ENCODE peak calls at places on chromosomes 11 and 22, in ten cellular contexts. One of them, this sample, is unnamed.

GRCh38 chr11:79219186-79220045 is 221.4 kb downstream of the TENM4 start:
- DNase-seq in neuronal stem cell: no peak
- DNase-seq in A673: no peak
- DNase-seq in HCT116: no peak
- DNase-seq in A549: no peak
- DNase-seq in heart right ventricle: no peak
- DNase-seq in K562: no peak
- DNase-seq in HAP-1: no peak
- DNase-seq in uterus: no peak
- DNase-seq in CD8-positive, alpha-beta T cell: no peak
- DNase-seq in this sample: no peak

GRCh38 chr11:73184953-73185671 is 33.0 kb upstream of the P2RY2 start:
- DNase-seq in HAP-1: peak; percentile 37
- DNase-seq in CD8-positive, alpha-beta T cell: no peak
- DNase-seq in A549: peak; percentile 91
- DNase-seq in uterus: peak; percentile 33
- DNase-seq in K562: peak; percentile 53
- DNase-seq in A673: peak; percentile 75
- DNase-seq in heart right ventricle: peak; percentile 75
- DNase-seq in HCT116: peak; percentile 40
- DNase-seq in neuronal stem cell: peak; percentile 41
- DNase-seq in this sample: peak; percentile 70

GRCh38 chr22:29727248-29727551 is 7.4 kb downstream of the CABP7 start:
- DNase-seq in HAP-1: peak; percentile 7
- DNase-seq in uterus: peak; percentile 49
- DNase-seq in CD8-positive, alpha-beta T cell: no peak
- DNase-seq in heart right ventricle: peak; percentile 47
- DNase-seq in neuronal stem cell: no peak
- DNase-seq in A673: peak; percentile 56
- DNase-seq in A549: peak; percentile 51
- DNase-seq in HCT116: no peak
- DNase-seq in K562: peak; percentile 87
- DNase-seq in this sample: peak; percentile 58

GRCh38 chr11:120952503-120953229 is 71.2 kb upstream of the TBCEL start:
- DNase-seq in neuronal stem cell: peak; percentile 91
- DNase-seq in heart right ventricle: peak; percentile 79
- DNase-seq in HAP-1: peak; percentile 80
- DNase-seq in A673: peak; percentile 92
- DNase-seq in CD8-positive, alpha-beta T cell: peak; percentile 35
- DNase-seq in uterus: peak; percentile 67
- DNase-seq in HCT116: peak; percentile 61
- DNase-seq in K562: peak; percentile 85
- DNase-seq in A549: peak; percentile 67
- DNase-seq in this sample: peak; percentile 83

GRCh38 chr11:113373306-113373705 is 14.3 kb upstream of the ANKK1 start:
- DNase-seq in neuronal stem cell: no peak
- DNase-seq in K562: no peak
- DNase-seq in HCT116: no peak
- DNase-seq in heart right ventricle: no peak
- DNase-seq in A673: no peak
- DNase-seq in A549: no peak
- DNase-seq in HAP-1: no peak
- DNase-seq in CD8-positive, alpha-beta T cell: no peak
- DNase-seq in uterus: no peak
- DNase-seq in this sample: peak; percentile 29

GRCh38 chr11:108115495-108116140 is 5.7 kb upstream of the ACAT1 start:
- DNase-seq in A549: peak; percentile 24
- DNase-seq in HCT116: no peak
- DNase-seq in neuronal stem cell: peak; percentile 26
- DNase-seq in A673: peak; percentile 66
- DNase-seq in HAP-1: no peak
- DNase-seq in K562: no peak
- DNase-seq in heart right ventricle: peak; percentile 85
- DNase-seq in CD8-positive, alpha-beta T cell: no peak
- DNase-seq in uterus: peak; percentile 96
- DNase-seq in this sample: peak; percentile 92

GRCh38 chr11:128684582-128685382 is 9.1 kb upstream of the FLI1 start:
- DNase-seq in K562: no peak
- DNase-seq in neuronal stem cell: no peak
- DNase-seq in A549: no peak
- DNase-seq in HCT116: no peak
- DNase-seq in uterus: no peak
- DNase-seq in heart right ventricle: no peak
- DNase-seq in A673: no peak
- DNase-seq in HAP-1: no peak
- DNase-seq in CD8-positive, alpha-beta T cell: no peak
- DNase-seq in this sample: no peak

GRCh38 chr11:124865902-124866851 is 945 bp downstream of the ROBO3 start:
- DNase-seq in uterus: no peak
- DNase-seq in heart right ventricle: peak; percentile 54
- DNase-seq in A673: peak; percentile 60
- DNase-seq in CD8-positive, alpha-beta T cell: peak; percentile 42
- DNase-seq in neuronal stem cell: no peak
- DNase-seq in K562: peak; percentile 85
- DNase-seq in HAP-1: no peak
- DNase-seq in HCT116: no peak
- DNase-seq in A549: peak; percentile 64
- DNase-seq in this sample: peak; percentile 41

DNA sequence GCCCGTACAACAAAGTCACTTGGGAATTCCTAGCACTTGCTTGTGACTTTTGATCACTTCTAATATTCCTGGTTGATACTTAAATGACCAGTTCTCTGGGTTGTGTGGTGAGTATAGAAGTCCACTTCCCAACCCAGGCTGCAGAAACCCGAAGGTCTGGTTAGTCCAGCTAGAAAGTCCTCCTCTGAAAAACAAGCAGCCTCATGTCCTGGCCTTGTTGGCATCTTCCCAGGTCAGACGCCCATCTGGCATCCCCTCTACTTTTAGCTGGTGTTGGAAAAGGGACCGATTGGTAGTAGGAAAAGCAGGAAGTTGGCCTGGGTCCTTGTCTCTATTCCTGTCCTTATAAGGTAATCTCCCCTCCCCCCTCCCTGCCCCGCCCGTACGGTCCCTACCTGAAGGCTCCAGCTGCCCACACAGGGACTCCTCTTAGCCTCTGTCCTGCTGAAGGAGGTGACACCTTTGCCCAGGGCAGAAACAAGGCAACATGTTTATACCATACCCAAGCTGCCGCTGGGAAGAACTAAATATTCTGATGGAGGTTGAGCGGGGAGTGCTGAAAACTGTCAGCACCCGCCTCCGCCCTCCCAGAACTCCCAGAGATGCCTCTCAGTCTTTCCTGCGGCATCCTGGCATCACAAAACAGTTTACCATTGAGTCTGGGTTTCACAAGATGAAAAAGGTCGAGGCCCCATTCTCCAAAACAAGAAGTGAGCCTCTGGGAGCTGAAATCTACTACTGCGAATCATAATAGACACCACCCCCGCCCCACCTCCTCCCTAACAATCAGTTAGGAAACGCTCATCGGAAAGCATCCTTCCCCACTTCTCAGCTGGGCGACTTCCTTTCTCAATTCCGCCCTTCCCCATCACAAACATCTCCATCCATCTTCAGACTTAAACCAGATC is 1.3 kb downstream of the SUN2 start:
- DNase-seq in HAP-1: peak; percentile 20
- DNase-seq in neuronal stem cell: no peak
- DNase-seq in CD8-positive, alpha-beta T cell: no peak
- DNase-seq in heart right ventricle: no peak
- DNase-seq in A673: peak; percentile 62
- DNase-seq in A549: no peak
- DNase-seq in HCT116: no peak
- DNase-seq in uterus: peak; percentile 74
- DNase-seq in K562: no peak
- DNase-seq in this sample: peak; percentile 78
- H3K4me1 ChIP-seq in HAP-1: peaks cover 19% of the 10 kb centered on the region
- H3K4me1 ChIP-seq in neuronal stem cell: peaks cover 9% of the 10 kb centered on the region
- H3K4me1 ChIP-seq in CD8-positive, alpha-beta T cell: peaks cover 68% of the 10 kb centered on the region
- H3K4me1 ChIP-seq in heart right ventricle: peaks cover 27% of the 10 kb centered on the region
- H3K4me1 ChIP-seq in A673: peaks cover 36% of the 10 kb centered on the region
- H3K4me1 ChIP-seq in A549: peaks cover 22% of the 10 kb centered on the region
- H3K4me1 ChIP-seq in HCT116: peaks cover 14% of the 10 kb centered on the region
- H3K4me1 ChIP-seq in uterus: peaks cover 10% of the 10 kb centered on the region
- H3K4me1 ChIP-seq in K562: peaks cover 37% of the 10 kb centered on the region
- H3K4me1 ChIP-seq in this sample: peaks cover 2% of the 10 kb centered on the region

GRCh38 chr11:1111545-1112212 is 37.0 kb downstream of the MUC2 start:
- DNase-seq in uterus: no peak
- DNase-seq in A673: no peak
- DNase-seq in heart right ventricle: no peak
- DNase-seq in K562: no peak
- DNase-seq in neuronal stem cell: no peak
- DNase-seq in CD8-positive, alpha-beta T cell: no peak
- DNase-seq in HCT116: no peak
- DNase-seq in HAP-1: no peak
- DNase-seq in A549: no peak
- DNase-seq in this sample: no peak

GRCh38 chr11:1116666-1117390 is 40.9 kb upstream of the MUC5AC start:
- DNase-seq in heart right ventricle: no peak
- DNase-seq in neuronal stem cell: no peak
- DNase-seq in CD8-positive, alpha-beta T cell: no peak
- DNase-seq in uterus: no peak
- DNase-seq in A673: no peak
- DNase-seq in A549: no peak
- DNase-seq in K562: no peak
- DNase-seq in HAP-1: no peak
- DNase-seq in HCT116: no peak
- DNase-seq in this sample: no peak

GRCh38 chr11:1116104-1116503 is 41.4 kb downstream of the MUC2 start:
- DNase-seq in uterus: no peak
- DNase-seq in K562: no peak
- DNase-seq in neuronal stem cell: no peak
- DNase-seq in CD8-positive, alpha-beta T cell: no peak
- DNase-seq in heart right ventricle: no peak
- DNase-seq in A549: no peak
- DNase-seq in HAP-1: no peak
- DNase-seq in HCT116: no peak
- DNase-seq in A673: no peak
- DNase-seq in this sample: no peak

GRCh38 chr11:1112351-1113191 is 37.9 kb downstream of the MUC2 start:
- DNase-seq in A549: no peak
- DNase-seq in uterus: no peak
- DNase-seq in HAP-1: no peak
- DNase-seq in HCT116: no peak
- DNase-seq in neuronal stem cell: no peak
- DNase-seq in K562: peak; percentile 71
- DNase-seq in CD8-positive, alpha-beta T cell: no peak
- DNase-seq in A673: no peak
- DNase-seq in heart right ventricle: no peak
- DNase-seq in this sample: no peak

GRCh38 chr11:1113405-1114201 is 38.9 kb downstream of the MUC2 start:
- DNase-seq in HAP-1: no peak
- DNase-seq in A549: no peak
- DNase-seq in K562: peak; percentile 56
- DNase-seq in CD8-positive, alpha-beta T cell: no peak
- DNase-seq in neuronal stem cell: no peak
- DNase-seq in heart right ventricle: no peak
- DNase-seq in A673: no peak
- DNase-seq in HCT116: no peak
- DNase-seq in uterus: no peak
- DNase-seq in this sample: no peak
- H3K4me1 ChIP-seq in HAP-1: no peaks in the 10 kb centered on the region
- H3K4me1 ChIP-seq in A549: peaks cover 5% of the 10 kb centered on the region
- H3K4me1 ChIP-seq in K562: peaks cover 26% of the 10 kb centered on the region
- H3K4me1 ChIP-seq in CD8-positive, alpha-beta T cell: no peaks in the 10 kb centered on the region
- H3K4me1 ChIP-seq in neuronal stem cell: no peaks in the 10 kb centered on the region
- H3K4me1 ChIP-seq in heart right ventricle: no peaks in the 10 kb centered on the region
- H3K4me1 ChIP-seq in A673: no peaks in the 10 kb centered on the region
- H3K4me1 ChIP-seq in HCT116: no peaks in the 10 kb centered on the region
- H3K4me1 ChIP-seq in uterus: no peaks in the 10 kb centered on the region
- H3K4me1 ChIP-seq in this sample: no peaks in the 10 kb centered on the region

GRCh38 chr11:15053201-15053685 is 20.1 kb upstream of the CALCB start:
- DNase-seq in HCT116: peak; percentile 87
- DNase-seq in uterus: no peak
- DNase-seq in A549: no peak
- DNase-seq in CD8-positive, alpha-beta T cell: no peak
- DNase-seq in heart right ventricle: no peak
- DNase-seq in K562: no peak
- DNase-seq in A673: no peak
- DNase-seq in neuronal stem cell: no peak
- DNase-seq in HAP-1: no peak
- DNase-seq in this sample: no peak

GRCh38 chr11:15055620-15056356 is 17.6 kb upstream of the CALCB start:
- DNase-seq in neuronal stem cell: no peak
- DNase-seq in uterus: no peak
- DNase-seq in A549: no peak
- DNase-seq in CD8-positive, alpha-beta T cell: no peak
- DNase-seq in HAP-1: no peak
- DNase-seq in heart right ventricle: no peak
- DNase-seq in A673: no peak
- DNase-seq in K562: no peak
- DNase-seq in HCT116: no peak
- DNase-seq in this sample: no peak

GRCh38 chr11:15062631-15063030 is 10.8 kb upstream of the CALCB start:
- DNase-seq in K562: no peak
- DNase-seq in CD8-positive, alpha-beta T cell: no peak
- DNase-seq in uterus: no peak
- DNase-seq in A673: no peak
- DNase-seq in A549: no peak
- DNase-seq in HCT116: no peak
- DNase-seq in heart right ventricle: no peak
- DNase-seq in neuronal stem cell: no peak
- DNase-seq in HAP-1: no peak
- DNase-seq in this sample: no peak

GRCh38 chr11:15059132-15059531 is 14.3 kb upstream of the CALCB start:
- DNase-seq in heart right ventricle: no peak
- DNase-seq in HCT116: no peak
- DNase-seq in K562: no peak
- DNase-seq in HAP-1: no peak
- DNase-seq in A673: no peak
- DNase-seq in uterus: no peak
- DNase-seq in neuronal stem cell: no peak
- DNase-seq in CD8-positive, alpha-beta T cell: no peak
- DNase-seq in A549: no peak
- DNase-seq in this sample: no peak

GRCh38 chr11:15057352-15057751 is 16.0 kb upstream of the CALCB start:
- DNase-seq in HCT116: no peak
- DNase-seq in A549: no peak
- DNase-seq in CD8-positive, alpha-beta T cell: no peak
- DNase-seq in A673: no peak
- DNase-seq in uterus: no peak
- DNase-seq in neuronal stem cell: no peak
- DNase-seq in heart right ventricle: no peak
- DNase-seq in HAP-1: no peak
- DNase-seq in K562: no peak
- DNase-seq in this sample: no peak
- H3K4me1 ChIP-seq in HCT116: peaks cover 11% of the 10 kb centered on the region
- H3K4me1 ChIP-seq in A549: peaks cover 11% of the 10 kb centered on the region
- H3K4me1 ChIP-seq in CD8-positive, alpha-beta T cell: no peaks in the 10 kb centered on the region
- H3K4me1 ChIP-seq in A673: no peaks in the 10 kb centered on the region
- H3K4me1 ChIP-seq in uterus: no peaks in the 10 kb centered on the region
- H3K4me1 ChIP-seq in neuronal stem cell: no peaks in the 10 kb centered on the region
- H3K4me1 ChIP-seq in heart right ventricle: no peaks in the 10 kb centered on the region
- H3K4me1 ChIP-seq in HAP-1: no peaks in the 10 kb centered on the region
- H3K4me1 ChIP-seq in K562: no peaks in the 10 kb centered on the region
- H3K4me1 ChIP-seq in this sample: no peaks in the 10 kb centered on the region

DNA sequence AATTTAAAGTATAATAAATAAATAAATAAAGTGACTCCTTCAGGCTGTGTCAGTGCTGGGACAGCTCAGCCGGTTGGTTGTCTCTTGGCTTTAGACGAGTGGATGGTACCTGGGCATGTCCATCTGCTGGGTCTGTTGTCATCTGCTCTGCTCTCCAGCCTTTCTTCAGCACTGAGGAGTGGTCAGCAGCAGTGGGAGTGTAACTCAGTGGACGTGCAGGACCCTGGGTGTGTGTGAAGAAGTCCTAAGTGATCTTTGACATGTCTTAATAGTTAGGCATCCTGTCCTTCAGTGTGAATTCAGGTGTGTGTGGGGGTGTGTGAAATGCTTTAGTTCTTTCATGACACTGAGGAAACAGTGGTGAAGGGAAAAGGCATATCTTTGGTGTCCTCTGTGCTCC is 24.3 kb downstream of the AMOTL1 start:
- DNase-seq in HCT116: no peak
- DNase-seq in uterus: no peak
- DNase-seq in CD8-positive, alpha-beta T cell: no peak
- DNase-seq in K562: no peak
- DNase-seq in neuronal stem cell: no peak
- DNase-seq in A549: no peak
- DNase-seq in HAP-1: no peak
- DNase-seq in heart right ventricle: no peak
- DNase-seq in A673: no peak
- DNase-seq in this sample: no peak
- H3K4me1 ChIP-seq in HCT116: peaks cover 77% of the 10 kb centered on the region
- H3K4me1 ChIP-seq in uterus: peaks cover 3% of the 10 kb centered on the region
- H3K4me1 ChIP-seq in CD8-positive, alpha-beta T cell: no peaks in the 10 kb centered on the region
- H3K4me1 ChIP-seq in K562: no peaks in the 10 kb centered on the region
- H3K4me1 ChIP-seq in neuronal stem cell: no peaks in the 10 kb centered on the region
- H3K4me1 ChIP-seq in A549: peaks cover 35% of the 10 kb centered on the region
- H3K4me1 ChIP-seq in HAP-1: no peaks in the 10 kb centered on the region
- H3K4me1 ChIP-seq in heart right ventricle: peaks cover 61% of the 10 kb centered on the region
- H3K4me1 ChIP-seq in A673: peaks cover 48% of the 10 kb centered on the region
- H3K4me1 ChIP-seq in this sample: no peaks in the 10 kb centered on the region